ENCODE peak calls at places on chromosomes 5 and 9, in nine cellular contexts. E is NCI-H69; X is right atrium auricular region; V is T-cell; B is stimulated activated CD8-positive, alpha-beta memory T cell treated with anti-CD3 and anti-CD28 coated beads, Interleukin-2, amount 100 ng/mL, for 48 hours; P is GM23248; T is NCI-H2029; R is naive thymus-derived CD8-positive, alpha-beta T cell; F is HT-29. S is an unnamed sample.

GRCh38 chr5:14869286-14870164 is 2.1 kb downstream of the ANKH start:
- DNase-seq in E (peak), X (no peak), V (no peak), B (no peak), P (peak), T (no peak), R (no peak), F (peak), S (no peak)

GRCh38 chr5:168978500-168978899 is 322.4 kb downstream of the SLIT3 start:
- DNase-seq in E (no peak), X (no peak), V (no peak), B (no peak), P (no peak), T (no peak), R (no peak), F (no peak), S (no peak)

GRCh38 chr9:6008169-6008979 is 7.0 kb downstream of the RANBP6 start:
- DNase-seq in E (peak), X (peak), V (peak), B (peak), P (peak), T (peak), R (peak), F (peak), S (peak)

GRCh38 chr5:7871560-7872113 is 2.7 kb downstream of the MTRR start:
- DNase-seq in E (no peak), X (no peak), V (no peak), B (no peak), P (no peak), T (no peak), R (no peak), F (no peak), S (no peak)

GRCh38 chr5:115349001-115349817 is 52.8 kb upstream of the CCDC112 start:
- DNase-seq in E (peak), X (no peak), V (no peak), B (no peak), P (peak), T (peak), R (no peak), F (peak), S (peak)

GRCh38 chr9:107274096-107274495 is 9.0 kb upstream of the RAD23B start:
- DNase-seq in E (no peak), X (no peak), V (no peak), B (no peak), P (no peak), T (no peak), R (no peak), F (peak), S (no peak)

GRCh38 chr5:123176224-123176937 is 87.3 kb downstream of the PRDM6 start:
- DNase-seq in E (no peak), X (no peak), V (no peak), B (no peak), P (peak), T (no peak), R (no peak), F (no peak), S (no peak)

GRCh38 chr9:133454943-133455673 is 4.7 kb upstream of the CACFD1 start:
- DNase-seq in E (no peak), X (no peak), V (no peak), B (no peak), P (no peak), T (no peak), R (no peak), F (no peak), S (no peak)

GRCh38 chr9:125807065-125807464 is 59.9 kb downstream of the PBX3 start:
- DNase-seq in E (no peak), X (no peak), V (no peak), B (no peak), P (peak), T (no peak), R (no peak), F (no peak), S (no peak)

GRCh38 chr9:106969696-106970095 is 106.7 kb downstream of the ZNF462 start:
- DNase-seq in E (peak), X (no peak), V (no peak), B (no peak), P (no peak), T (no peak), R (no peak), F (no peak), S (peak)

GRCh38 chr9:68705636-68706578 is 867 bp downstream of the PIP5K1B start:
- DNase-seq in E (peak), X (no peak), V (no peak), B (no peak), P (no peak), T (peak), R (peak), F (peak), S (peak)

GRCh38 chr5:35129276-35129675 is 81.5 kb upstream of the AGXT2 start:
- DNase-seq in E (no peak), X (no peak), V (no peak), B (no peak), P (peak), T (no peak), R (no peak), F (peak), S (no peak)

GRCh38 chr5:115835481-115835880 is 5.9 kb downstream of the ATG12 start:
- DNase-seq in E (no peak), X (no peak), V (no peak), B (no peak), P (no peak), T (no peak), R (no peak), F (no peak), S (no peak)

GRCh38 chr9:32251539-32251938 is 132.9 kb upstream of the ACO1 start:
- DNase-seq in E (peak), X (no peak), V (peak), B (no peak), P (peak), T (peak), R (peak), F (peak), S (peak)

GRCh38 chr5:72383280-72384205 is 63.4 kb downstream of the PTCD2 start:
- DNase-seq in E (peak), X (no peak), V (no peak), B (no peak), P (peak), T (no peak), R (no peak), F (no peak), S (no peak)

GRCh38 chr9:95313010-95313498 is 4.5 kb downstream of the FANCC start:
- DNase-seq in E (peak), X (no peak), V (no peak), B (no peak), P (peak), T (peak), R (no peak), F (peak), S (peak)

GRCh38 chr9:107637421-107638420 is 148.2 kb upstream of the KLF4 start:
- DNase-seq in E (peak), X (peak), V (no peak), B (no peak), P (peak), T (peak), R (no peak), F (peak), S (peak)

GRCh38 chr5:95284512-95285405 is at the start of gene MCTP1:
- DNase-seq in E (peak), X (no peak), V (no peak), B (no peak), P (peak), T (peak), R (peak), F (no peak), S (peak)

GRCh38 chr5:1343931-1344901 is 683 bp downstream of the CLPTM1L start:
- DNase-seq in E (peak), X (no peak), V (peak), B (no peak), P (peak), T (no peak), R (no peak), F (peak), S (no peak)

GRCh38 chr5:40226906-40227305 is 452.8 kb upstream of the PTGER4 start:
- DNase-seq in E (no peak), X (no peak), V (no peak), B (no peak), P (no peak), T (no peak), R (no peak), F (no peak), S (no peak)

GRCh38 chr9:80586786-80587185 is 1015.0 kb downstream of the TLE4 start:
- DNase-seq in E (no peak), X (no peak), V (no peak), B (no peak), P (no peak), T (no peak), R (no peak), F (no peak), S (no peak)

GRCh38 chr9:79471577-79472543 is 99.9 kb upstream of the TLE4 start:
- DNase-seq in E (peak), X (peak), V (peak), B (no peak), P (peak), T (peak), R (peak), F (peak), S (peak)

S was measured in SK-MEL-5.